ENCODE peak calls at places on chromosomes 4 and X, in five cellular contexts. One of them, this sample, is unnamed.

GRCh38 chrX:11450354-11450753 is 157.1 kb downstream of the AMELX start:
- DNase-seq in fibroblast of mammary gland: no peak
- DNase-seq in NB4: no peak
- DNase-seq in ovary: no peak
- DNase-seq in RWPE1: no peak
- DNase-seq in this sample: no peak

GRCh38 chr4:122588453-122589238 is 32.2 kb downstream of the IL21 start:
- DNase-seq in fibroblast of mammary gland: peak; percentile 79
- DNase-seq in ovary: no peak
- DNase-seq in RWPE1: no peak
- DNase-seq in NB4: peak; percentile 76
- DNase-seq in this sample: no peak

GRCh38 chr4:143782521-143782920 is 82.0 kb upstream of the FREM3 start:
- DNase-seq in NB4: no peak
- DNase-seq in ovary: no peak
- DNase-seq in RWPE1: no peak
- DNase-seq in fibroblast of mammary gland: no peak
- DNase-seq in this sample: no peak

GRCh38 chr4:7359302-7360063 is 75.2 kb downstream of the PSAPL1 start:
- DNase-seq in RWPE1: no peak
- DNase-seq in fibroblast of mammary gland: no peak
- DNase-seq in NB4: no peak
- DNase-seq in ovary: peak; percentile 31
- DNase-seq in this sample: no peak

GRCh38 chr4:94640151-94640550 is 117.6 kb upstream of the BMPR1B start:
- DNase-seq in fibroblast of mammary gland: no peak
- DNase-seq in NB4: no peak
- DNase-seq in RWPE1: no peak
- DNase-seq in ovary: no peak
- DNase-seq in this sample: no peak

GRCh38 chr4:113436360-113436759 is 325.2 kb downstream of the CAMK2D start:
- DNase-seq in ovary: no peak
- DNase-seq in RWPE1: no peak
- DNase-seq in NB4: peak; percentile 45
- DNase-seq in fibroblast of mammary gland: peak; percentile 88
- DNase-seq in this sample: no peak

GRCh38 chr4:6771229-6771671 is 11.3 kb upstream of the KIAA0232 start:
- DNase-seq in fibroblast of mammary gland: peak; percentile 12
- DNase-seq in RWPE1: no peak
- DNase-seq in ovary: no peak
- DNase-seq in NB4: no peak
- DNase-seq in this sample: peak; percentile 61

GRCh38 chr4:86959588-86960500 is 25.0 kb downstream of the AFF1 start:
- DNase-seq in RWPE1: no peak
- DNase-seq in NB4: peak; percentile 37
- DNase-seq in fibroblast of mammary gland: no peak
- DNase-seq in ovary: no peak
- DNase-seq in this sample: no peak

GRCh38 chr4:79599691-79600090 is 191.7 kb upstream of the GK2 start:
- DNase-seq in ovary: no peak
- DNase-seq in fibroblast of mammary gland: no peak
- DNase-seq in RWPE1: no peak
- DNase-seq in NB4: no peak
- DNase-seq in this sample: no peak

GRCh38 chrX:150477364-150477763 is 91.1 kb upstream of the MTM1 start:
- DNase-seq in ovary: no peak
- DNase-seq in RWPE1: no peak
- DNase-seq in NB4: peak; percentile 26
- DNase-seq in fibroblast of mammary gland: no peak
- DNase-seq in this sample: no peak

GRCh38 chr4:82268826-82269193 is 105.0 kb downstream of the HNRNPD start:
- DNase-seq in NB4: no peak
- DNase-seq in RWPE1: no peak
- DNase-seq in fibroblast of mammary gland: no peak
- DNase-seq in ovary: no peak
- DNase-seq in this sample: no peak
- TF ChIP-seq CTCF in NB4: no peak
- TF ChIP-seq CTCF in RWPE1: peak; percentile 47
- TF ChIP-seq CTCF in fibroblast of mammary gland: no peak
- TF ChIP-seq CTCF in ovary: no peak
- TF ChIP-seq CTCF in this sample: no peak

GRCh38 chr4:16505726-16506125 is 279.5 kb upstream of the TAPT1 start:
- DNase-seq in NB4: peak; percentile 9
- DNase-seq in ovary: no peak
- DNase-seq in RWPE1: no peak
- DNase-seq in fibroblast of mammary gland: peak; percentile 30
- DNase-seq in this sample: peak; percentile 28
- TF ChIP-seq CTCF in NB4: peak; percentile 12
- TF ChIP-seq CTCF in ovary: no peak
- TF ChIP-seq CTCF in RWPE1: no peak
- TF ChIP-seq CTCF in fibroblast of mammary gland: peak; percentile 39
- TF ChIP-seq CTCF in this sample: no peak

DNA sequence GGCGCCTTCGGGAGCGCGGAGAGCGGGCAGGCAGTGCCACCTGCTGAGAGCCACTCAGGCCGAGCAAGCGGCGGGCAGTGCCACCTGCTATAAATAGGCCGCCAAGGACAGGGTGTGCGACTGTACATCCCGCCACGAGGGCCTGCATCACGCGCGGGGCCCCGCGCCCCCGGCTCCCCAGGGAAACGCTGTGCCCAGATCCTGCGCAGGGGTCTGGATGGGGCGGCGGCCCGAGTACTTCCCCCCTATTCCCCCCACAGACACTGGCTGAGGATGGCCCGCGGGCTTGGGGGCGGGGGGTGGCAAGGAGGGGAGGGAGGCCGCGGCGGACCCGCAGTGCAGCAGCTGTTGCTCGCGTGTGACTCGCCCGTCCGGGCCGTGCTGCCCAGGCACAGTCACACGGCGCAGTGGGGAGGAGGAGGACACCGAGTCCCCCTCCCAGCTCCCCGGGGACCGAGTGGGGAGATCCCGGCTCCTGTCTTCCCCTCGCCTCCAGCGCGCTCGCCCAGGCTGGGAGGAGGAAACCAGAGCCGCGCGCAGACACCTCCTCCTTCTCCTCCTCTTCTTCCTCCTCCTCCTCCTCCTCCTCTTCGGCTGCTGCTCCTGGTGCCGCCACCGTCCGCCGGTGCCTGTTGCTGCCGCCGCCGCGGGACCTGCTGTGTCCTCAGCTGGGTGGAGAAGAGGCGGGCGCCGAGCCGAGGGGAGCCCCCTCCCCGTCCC is at the start of gene TBC1D1:
- DNase-seq in NB4: peak; percentile 76
- DNase-seq in fibroblast of mammary gland: no peak
- DNase-seq in ovary: peak; percentile 58
- DNase-seq in RWPE1: no peak
- DNase-seq in this sample: peak; percentile 41
- TF ChIP-seq CTCF in NB4: no peak
- TF ChIP-seq CTCF in fibroblast of mammary gland: no peak
- TF ChIP-seq CTCF in ovary: no peak
- TF ChIP-seq CTCF in RWPE1: peak; percentile 31
- TF ChIP-seq CTCF in this sample: no peak

GRCh38 chrX:135596495-135596894 is 76.0 kb downstream of the INTS6L start:
- DNase-seq in NB4: peak; percentile 68
- DNase-seq in ovary: peak; percentile 18
- DNase-seq in fibroblast of mammary gland: peak; percentile 26
- DNase-seq in RWPE1: peak; percentile 0
- DNase-seq in this sample: peak; percentile 26
- TF ChIP-seq CTCF in NB4: peak; percentile 64
- TF ChIP-seq CTCF in ovary: no peak
- TF ChIP-seq CTCF in fibroblast of mammary gland: peak; percentile 52
- TF ChIP-seq CTCF in RWPE1: peak; percentile 36
- TF ChIP-seq CTCF in this sample: peak; percentile 22

DNA sequence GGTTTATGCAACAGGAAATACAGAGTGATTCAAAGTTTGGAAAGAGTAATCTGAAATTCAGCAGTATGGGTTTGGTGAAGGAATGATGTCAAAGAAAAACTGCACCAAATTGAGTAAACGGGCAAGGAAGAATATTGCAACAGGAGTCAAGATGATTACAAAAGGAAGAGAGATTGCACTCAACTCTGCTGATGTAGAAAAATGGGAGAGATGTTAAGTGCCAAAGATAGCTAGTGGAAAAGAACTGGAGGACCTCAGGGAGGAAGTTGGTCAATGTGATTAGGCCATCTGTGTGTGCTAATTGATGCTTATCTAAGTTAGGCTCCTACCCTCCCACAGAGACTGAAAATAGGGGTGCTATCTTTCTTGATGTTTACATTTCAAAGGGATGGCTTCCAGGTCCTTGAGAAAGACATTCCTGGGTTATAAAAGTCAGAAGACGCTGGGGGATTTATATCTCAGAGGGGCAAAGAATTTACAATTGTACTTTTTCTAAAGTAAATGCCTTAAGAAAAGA is 167.4 kb upstream of the FAM47A start:
- DNase-seq in fibroblast of mammary gland: no peak
- DNase-seq in NB4: peak; percentile 60
- DNase-seq in ovary: no peak
- DNase-seq in RWPE1: no peak
- DNase-seq in this sample: no peak
- TF ChIP-seq CTCF in fibroblast of mammary gland: no peak
- TF ChIP-seq CTCF in NB4: no peak
- TF ChIP-seq CTCF in ovary: no peak
- TF ChIP-seq CTCF in RWPE1: no peak
- TF ChIP-seq CTCF in this sample: no peak

DNA sequence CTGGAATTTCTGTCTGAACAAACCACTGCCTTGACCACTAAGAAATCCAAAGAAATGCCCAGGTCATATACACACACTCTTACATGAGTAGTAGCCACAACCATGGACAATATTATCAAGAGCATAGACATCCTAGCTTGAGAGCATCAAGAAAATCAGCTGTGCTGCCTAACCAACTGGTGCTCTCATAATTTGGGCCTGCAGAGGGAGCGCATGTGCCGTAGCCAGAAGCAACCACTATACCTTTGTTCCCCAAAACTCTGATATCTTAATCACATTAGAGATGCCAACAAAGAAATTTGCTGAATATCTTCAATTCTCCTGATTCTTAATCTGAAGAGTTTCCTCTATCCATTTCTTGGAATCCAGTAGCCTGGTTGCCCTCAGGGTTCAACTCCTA is 163.6 kb downstream of the ZNF674 start:
- DNase-seq in fibroblast of mammary gland: peak; percentile 29
- DNase-seq in RWPE1: no peak
- DNase-seq in NB4: peak; percentile 46
- DNase-seq in ovary: no peak
- DNase-seq in this sample: peak; percentile 49
- TF ChIP-seq CTCF in fibroblast of mammary gland: peak; percentile 62
- TF ChIP-seq CTCF in RWPE1: no peak
- TF ChIP-seq CTCF in NB4: peak; percentile 39
- TF ChIP-seq CTCF in ovary: no peak
- TF ChIP-seq CTCF in this sample: peak; percentile 8

GRCh38 chrX:47209508-47210238 is 8.8 kb upstream of the CDK16 start:
- DNase-seq in NB4: no peak
- DNase-seq in RWPE1: no peak
- DNase-seq in fibroblast of mammary gland: no peak
- DNase-seq in ovary: no peak
- DNase-seq in this sample: no peak
- TF ChIP-seq CTCF in NB4: no peak
- TF ChIP-seq CTCF in RWPE1: no peak
- TF ChIP-seq CTCF in fibroblast of mammary gland: no peak
- TF ChIP-seq CTCF in ovary: no peak
- TF ChIP-seq CTCF in this sample: no peak

GRCh38 chr4:129144755-129145206 is 48.8 kb downstream of the C4orf33 start:
- DNase-seq in fibroblast of mammary gland: peak; percentile 54
- DNase-seq in NB4: no peak
- DNase-seq in RWPE1: no peak
- DNase-seq in ovary: no peak
- DNase-seq in this sample: no peak

GRCh38 chr4:129143359-129143758 is 47.4 kb downstream of the C4orf33 start:
- DNase-seq in NB4: no peak
- DNase-seq in ovary: no peak
- DNase-seq in RWPE1: no peak
- DNase-seq in fibroblast of mammary gland: no peak
- DNase-seq in this sample: no peak

GRCh38 chr4:129148892-129149291 is 52.9 kb downstream of the C4orf33 start:
- DNase-seq in ovary: no peak
- DNase-seq in RWPE1: no peak
- DNase-seq in fibroblast of mammary gland: no peak
- DNase-seq in NB4: no peak
- DNase-seq in this sample: no peak

GRCh38 chr4:129145222-129145730 is 49.3 kb downstream of the C4orf33 start:
- DNase-seq in RWPE1: no peak
- DNase-seq in fibroblast of mammary gland: peak; percentile 2
- DNase-seq in NB4: no peak
- DNase-seq in ovary: no peak
- DNase-seq in this sample: no peak

GRCh38 chr4:129146639-129147038 is 50.7 kb downstream of the C4orf33 start:
- DNase-seq in ovary: no peak
- DNase-seq in fibroblast of mammary gland: no peak
- DNase-seq in NB4: no peak
- DNase-seq in RWPE1: no peak
- DNase-seq in this sample: no peak
- TF ChIP-seq CTCF in ovary: no peak
- TF ChIP-seq CTCF in fibroblast of mammary gland: no peak
- TF ChIP-seq CTCF in NB4: no peak
- TF ChIP-seq CTCF in RWPE1: no peak
- TF ChIP-seq CTCF in this sample: no peak

This sample was measured in glutamatergic neuron.